ENCODE peak calls at places on chromosomes 12 and 14, in nine cellular contexts. L is body of pancreas, C is natural killer cell, Z is RWPE1, W is ascending aorta, Q is GM13976, X is tibial artery, M is WTC11, G is AG09309. O is an unnamed sample.
A peak's percentile ranks its signal among the peaks of the same experiment; 100 is the strongest.

GRCh38 chr12:100199023-100199346 is 1.6 kb upstream of the ACTR6 start:
- DNase-seq in L (no peak), C (no peak), Z (peak; percentile 13), W (no peak), Q (no peak), X (no peak), M (no peak), G (no peak), O (no peak)

GRCh38 chr12:54431911-54432814 is 13.1 kb upstream of the ITGA5 start:
- DNase-seq in L (peak; percentile 74), C (no peak), Z (peak; percentile 93), W (peak; percentile 79), Q (no peak), X (peak; percentile 87), M (peak; percentile 60), G (peak; percentile 42), O (no peak)

GRCh38 chr14:78758333-78758732 is 588.2 kb downstream of the NRXN3 start:
- DNase-seq in L (no peak), C (no peak), Z (no peak), W (no peak), Q (peak; percentile 25), X (no peak), M (peak; percentile 16), G (no peak), O (peak; percentile 40)

GRCh38 chr12:13101854-13102375 is 1.6 kb downstream of the GSG1 start:
- DNase-seq in L (peak; percentile 53), C (peak; percentile 32), Z (no peak), W (no peak), Q (no peak), X (no peak), M (no peak), G (no peak), O (no peak)

GRCh38 chr14:76768671-76769500 is 7.6 kb downstream of the VASH1 start:
- DNase-seq in L (no peak), C (no peak), Z (no peak), W (no peak), Q (no peak), X (no peak), M (no peak), G (no peak), O (no peak)

GRCh38 chr12:34346372-34347034 is 324.2 kb downstream of the ALG10 start:
- DNase-seq in L (no peak), C (no peak), Z (no peak), W (no peak), Q (no peak), X (no peak), M (no peak), G (no peak), O (no peak)

GRCh38 chr12:101566318-101566717 is 28.5 kb upstream of the MYBPC1 start:
- DNase-seq in L (no peak), C (no peak), Z (no peak), W (no peak), Q (no peak), X (no peak), M (peak; percentile 46), G (no peak), O (no peak)

GRCh38 chr14:85122690-85123089 is 407.3 kb upstream of the FLRT2 start:
- DNase-seq in L (no peak), C (no peak), Z (no peak), W (no peak), Q (no peak), X (no peak), M (no peak), G (peak; percentile 25), O (no peak)

GRCh38 chr12:132866251-132866828 is 21.1 kb downstream of the CHFR start:
- DNase-seq in L (no peak), C (no peak), Z (peak; percentile 15), W (no peak), Q (no peak), X (no peak), M (no peak), G (peak; percentile 23), O (no peak)

GRCh38 chr12:79737875-79738718 is 47.3 kb upstream of the PAWR start:
- DNase-seq in L (peak; percentile 49), C (no peak), Z (peak; percentile 75), W (no peak), Q (peak; percentile 45), X (no peak), M (no peak), G (peak; percentile 29), O (peak; percentile 32)

GRCh38 chr14:60090864-60091519 is 731 bp upstream of the PCNX4 start:
- DNase-seq in L (peak; percentile 53), C (no peak), Z (peak; percentile 71), W (no peak), Q (no peak), X (peak; percentile 26), M (no peak), G (no peak), O (no peak)

GRCh38 chr14:60064491-60065072 is 27.1 kb upstream of the PCNX4 start:
- DNase-seq in L (no peak), C (no peak), Z (peak; percentile 20), W (no peak), Q (peak; percentile 53), X (no peak), M (no peak), G (no peak), O (no peak)

DNA sequence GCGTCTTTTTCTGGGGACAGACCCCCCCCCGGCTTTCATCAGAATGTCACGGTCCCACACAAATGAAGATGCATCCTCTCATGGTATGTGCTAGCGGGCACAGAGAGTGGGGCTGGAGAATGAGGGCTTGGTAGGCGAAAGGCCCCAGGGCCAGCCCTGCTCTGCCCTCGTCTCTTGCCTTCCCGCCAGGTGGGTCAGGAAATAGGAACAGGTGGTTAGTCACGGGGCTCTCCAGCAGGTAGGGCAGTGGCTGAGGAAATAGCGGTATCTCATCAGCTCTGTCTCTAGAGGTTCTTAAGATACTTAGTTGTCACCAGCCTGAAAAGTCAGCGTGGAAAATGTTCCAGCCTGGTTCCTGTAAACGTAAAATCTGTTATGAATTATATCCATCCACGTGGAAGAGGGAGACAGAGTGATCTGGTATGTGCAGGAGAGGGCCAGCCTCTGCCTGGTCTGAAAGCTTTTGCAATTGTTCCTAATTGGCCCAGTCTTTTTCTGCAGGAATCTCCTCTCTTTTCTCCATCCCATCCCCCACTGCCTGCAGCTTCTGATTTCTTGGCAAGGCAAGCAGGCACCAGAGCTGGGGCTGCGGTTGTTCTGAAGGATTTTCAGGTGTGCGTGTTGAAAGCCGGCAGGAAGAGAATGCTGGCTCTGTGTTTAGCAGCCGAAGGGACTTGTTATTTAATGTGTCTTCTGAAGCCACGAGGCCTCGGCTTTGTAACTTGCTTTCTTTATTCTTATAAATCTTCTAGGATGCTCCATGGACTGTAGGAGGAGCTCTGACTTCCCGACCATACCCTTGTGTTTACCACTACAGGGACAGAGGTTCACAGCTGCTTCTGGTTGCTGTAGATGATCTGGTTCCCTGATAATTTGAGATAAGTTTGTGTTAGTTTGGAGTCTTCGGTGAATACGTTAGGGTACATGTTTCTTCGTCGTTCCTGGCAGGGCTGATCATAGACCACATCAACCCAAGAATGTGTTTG is 131.1 kb downstream of the CACNA1C start:
- DNase-seq in L (no peak), C (no peak), Z (no peak), W (no peak), Q (no peak), X (no peak), M (no peak), G (peak; percentile 75), O (no peak)
- TF ChIP-seq CTCF in L (no peak), C (no peak), Z (no peak), W (peak; percentile 12), Q (no peak), X (no peak), M (no peak), G (peak; percentile 52), O (no peak)

DNA sequence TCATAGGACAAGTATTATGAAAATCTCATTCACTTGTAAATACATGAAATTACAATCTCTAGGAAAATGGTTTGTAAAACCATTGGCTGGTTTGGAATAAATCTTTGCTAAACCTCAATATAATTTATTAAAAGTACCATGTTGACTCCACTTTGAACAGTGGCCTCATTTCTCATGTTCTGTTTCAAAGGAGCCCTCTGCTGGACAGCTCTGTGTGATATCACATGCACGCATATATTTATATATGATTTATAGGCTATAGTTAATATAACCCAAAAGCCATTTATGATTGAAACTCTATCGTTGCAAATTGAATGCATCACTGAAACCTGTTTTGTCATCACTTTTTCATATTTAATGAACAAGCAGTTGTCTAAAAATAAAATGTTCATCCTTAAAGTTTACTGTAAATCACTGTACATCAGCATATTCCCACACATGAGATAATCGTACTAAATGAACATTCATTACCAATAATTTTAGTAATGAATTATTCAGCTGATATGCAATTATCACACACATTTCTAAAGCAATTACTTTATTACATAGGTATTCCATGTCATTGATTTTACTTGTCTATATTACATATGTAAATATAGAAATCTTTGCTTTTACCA is 493.8 kb downstream of the NPAS3 start:
- DNase-seq in L (no peak), C (no peak), Z (peak; percentile 13), W (no peak), Q (no peak), X (no peak), M (no peak), G (peak; percentile 1), O (no peak)
- TF ChIP-seq CTCF in L (peak; percentile 40), C (no peak), Z (peak; percentile 58), W (peak; percentile 9), Q (no peak), X (no peak), M (no peak), G (peak; percentile 46), O (peak; percentile 72)

DNA sequence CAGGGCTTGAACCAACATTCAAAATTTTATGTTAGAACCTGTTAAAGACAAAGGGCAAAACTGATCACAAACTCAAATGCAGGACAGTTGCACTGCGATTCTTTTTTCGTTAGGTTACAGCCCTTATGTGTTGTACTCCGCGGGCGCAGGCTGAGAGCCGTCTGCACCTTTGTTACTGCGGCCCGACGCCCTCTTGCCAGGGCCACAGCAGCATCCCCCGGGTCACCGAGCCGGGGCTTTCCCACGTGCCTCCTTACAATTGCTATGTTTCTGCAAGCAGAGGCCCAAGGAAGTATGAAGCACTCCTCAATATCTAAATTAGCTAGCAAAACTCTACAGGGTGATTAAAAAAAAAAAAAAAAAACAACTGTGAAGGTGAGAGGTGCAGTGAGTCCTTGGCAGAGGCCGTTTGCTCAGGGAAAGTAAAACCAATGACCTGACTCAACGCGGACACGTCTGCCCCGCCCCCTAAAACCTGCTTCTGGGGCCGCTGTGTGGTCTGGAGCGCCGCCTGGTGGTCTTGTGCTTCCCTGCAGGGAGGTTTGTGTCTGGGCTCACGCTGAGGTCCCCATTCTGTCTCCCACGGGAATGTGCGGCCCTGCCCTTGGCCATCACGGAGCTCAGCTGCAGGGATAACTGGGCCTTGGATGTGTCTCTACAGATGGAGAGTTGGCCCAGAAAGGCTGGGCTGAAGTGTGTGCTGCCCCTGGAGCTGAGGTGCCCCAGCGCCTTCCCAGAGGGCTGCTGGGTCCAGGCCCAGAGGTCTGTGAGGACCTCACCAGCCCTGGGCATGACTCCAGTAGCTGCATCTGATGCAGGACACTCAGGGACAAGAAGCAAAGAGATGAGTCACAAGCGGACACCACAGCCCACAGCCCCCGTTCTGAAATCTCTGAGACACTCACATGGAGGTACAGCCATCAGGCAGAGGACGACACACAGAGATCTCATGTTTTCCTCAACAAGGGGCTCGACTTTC is 418.5 kb downstream of the TMEM121 start:
- DNase-seq in L (peak; percentile 54), C (peak; percentile 68), Z (peak; percentile 64), W (no peak), Q (peak; percentile 76), X (no peak), M (no peak), G (no peak), O (no peak)
- TF ChIP-seq CTCF in L (peak; percentile 74), C (peak; percentile 73), Z (peak; percentile 74), W (peak; percentile 58), Q (peak; percentile 74), X (peak; percentile 74), M (no peak), G (peak; percentile 46), O (no peak)

DNA sequence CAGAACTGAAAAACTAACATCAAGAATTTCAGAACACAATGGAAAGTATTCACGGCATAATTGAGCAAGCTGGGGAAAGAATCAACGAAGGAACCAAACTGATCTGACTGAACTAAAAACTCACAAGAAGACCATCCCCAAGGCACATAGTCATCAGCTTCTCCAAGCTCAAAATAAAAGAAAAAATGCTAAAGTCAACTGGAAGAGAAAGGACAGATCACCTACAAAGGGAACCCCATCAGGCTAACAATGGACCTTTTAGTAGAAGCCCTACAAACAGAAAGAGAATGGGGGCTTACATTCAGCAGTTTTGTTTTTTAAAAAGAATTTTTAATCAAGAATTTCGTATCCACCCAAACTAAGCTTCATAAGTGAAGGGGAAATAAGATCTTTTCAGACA is 11.7 kb downstream of the TAS2R50 start:
- DNase-seq in L (no peak), C (no peak), Z (no peak), W (no peak), Q (no peak), X (no peak), M (no peak), G (no peak), O (no peak)
- TF ChIP-seq CTCF in L (no peak), C (no peak), Z (no peak), W (no peak), Q (no peak), X (no peak), M (no peak), G (no peak), O (no peak)